ENCODE peak calls at places on chromosomes 3 and 15, in ten cellular contexts. H is bronchial epithelial cell; C is heart right ventricle; A is astrocyte of the cerebellum; Y is H7; W is kidney epithelial cell; X is CD8-positive, alpha-beta T cell; K is tibial artery; P is fibroblast of mammary gland; F is pancreas. E is an unnamed sample.

GRCh38 chr3:119912220-119912619 is 130.3 kb downstream of the NR1I2 start:
- DNase-seq in W (no peak), X (no peak), A (no peak), F (no peak), Y (no peak), C (no peak), K (no peak), H (peak; percentile 50), P (peak; percentile 24), E (peak; percentile 36)

GRCh38 chr3:23446301-23446700 is 243.2 kb downstream of the UBE2E2 start:
- DNase-seq in C (no peak), K (no peak), W (no peak), P (no peak), X (no peak), A (no peak), Y (no peak), H (no peak), F (no peak), E (no peak)

GRCh38 chr3:119304201-119304713 is 10.1 kb downstream of the ARHGAP31 start:
- DNase-seq in X (no peak), W (no peak), Y (no peak), A (peak; percentile 54), K (no peak), C (no peak), P (peak; percentile 56), H (no peak), F (no peak), E (no peak)

GRCh38 chr3:172078244-172078643 is 38.9 kb downstream of the FNDC3B start:
- DNase-seq in F (no peak), Y (no peak), A (no peak), K (no peak), C (no peak), W (no peak), H (no peak), X (no peak), P (no peak), E (no peak)

GRCh38 chr3:140809326-140809725 is 131.5 kb downstream of the TRIM42 start:
- DNase-seq in F (no peak), W (no peak), Y (no peak), P (no peak), A (no peak), C (no peak), K (no peak), H (no peak), X (no peak), E (no peak)

GRCh38 chr15:33293619-33294309 is 17.0 kb upstream of the RYR3 start:
- DNase-seq in W (no peak), H (peak; percentile 37), A (no peak), P (peak; percentile 12), Y (no peak), F (no peak), K (no peak), C (no peak), X (no peak), E (no peak)

GRCh38 chr15:93866441-93866840 is 364.9 kb upstream of the MCTP2 start:
- DNase-seq in W (no peak), F (no peak), X (no peak), P (no peak), C (no peak), Y (no peak), H (no peak), K (no peak), A (no peak), E (no peak)

GRCh38 chr3:17850448-17850847 is 108.0 kb upstream of the TBC1D5 start:
- DNase-seq in Y (no peak), P (peak; percentile 45), K (no peak), W (no peak), C (no peak), F (no peak), H (peak; percentile 13), A (no peak), X (no peak), E (no peak)

GRCh38 chr3:8868996-8869395 is 94.3 kb downstream of the RAD18 start:
- DNase-seq in A (no peak), K (no peak), F (no peak), Y (no peak), P (no peak), X (no peak), C (no peak), W (no peak), H (no peak), E (no peak)

DNA sequence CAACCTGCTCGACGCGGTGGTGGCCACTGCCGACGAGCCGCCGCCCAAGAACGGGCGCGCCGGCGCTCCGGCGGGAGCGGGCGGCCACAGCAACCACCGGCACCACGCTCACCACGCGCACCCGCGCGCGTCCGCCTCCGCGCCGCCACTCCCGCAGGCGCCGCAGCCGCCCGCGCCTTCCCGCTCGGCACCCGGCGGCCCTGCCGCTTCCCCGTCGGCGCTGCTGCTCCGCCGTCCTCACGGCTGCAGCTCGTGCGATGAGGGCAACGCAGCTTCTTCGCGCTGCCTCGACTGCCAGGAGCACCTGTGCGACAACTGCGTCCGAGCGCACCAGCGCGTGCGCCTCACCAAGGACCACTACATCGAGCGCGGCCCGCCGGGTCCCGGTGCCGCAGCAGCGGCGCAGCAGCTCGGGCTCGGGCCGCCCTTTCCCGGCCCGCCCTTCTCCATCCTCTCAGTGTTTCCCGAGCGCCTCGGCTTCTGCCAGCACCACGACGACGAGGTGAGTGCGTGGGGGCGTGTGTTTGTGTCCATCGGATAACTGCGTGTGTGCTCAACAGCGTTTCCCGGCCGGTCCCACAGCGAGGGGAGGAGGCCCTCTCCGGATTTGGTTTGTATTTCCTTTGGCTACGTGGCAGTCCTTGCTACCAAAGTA is 761 bp downstream of the TRIM71 start:
- DNase-seq in A (no peak), Y (no peak), P (no peak), H (no peak), C (no peak), K (no peak), X (no peak), W (no peak), F (no peak), E (no peak)
- H3K4me3 ChIP-seq in A (no peak overlapping the region), Y (peak overlapping the region; percentile 99), P (no peak overlapping the region), H (no peak overlapping the region), C (peak overlapping the region; percentile 7), K (peak overlapping the region; percentile 49), X (no peak overlapping the region), W (peak overlapping the region; percentile 58), F (peak overlapping the region; percentile 45), E (no peak overlapping the region)

GRCh38 chr3:28678083-28678482 is 329.5 kb upstream of the AZI2 start:
- DNase-seq in W (no peak), H (no peak), Y (no peak), C (no peak), X (no peak), K (no peak), F (no peak), A (no peak), P (no peak), E (no peak)

GRCh38 chr3:28680050-28680449 is 331.4 kb upstream of the AZI2 start:
- DNase-seq in C (no peak), W (no peak), A (no peak), X (no peak), H (no peak), K (no peak), P (no peak), F (no peak), Y (no peak), E (no peak)

GRCh38 chr3:28673438-28673837 is 324.8 kb upstream of the AZI2 start:
- DNase-seq in W (no peak), X (no peak), F (no peak), P (no peak), A (no peak), H (no peak), Y (no peak), C (no peak), K (no peak), E (no peak)

GRCh38 chr3:28674212-28674611 is 325.6 kb upstream of the AZI2 start:
- DNase-seq in K (no peak), P (no peak), C (no peak), W (no peak), A (no peak), X (no peak), H (no peak), F (no peak), Y (no peak), E (no peak)

DNA sequence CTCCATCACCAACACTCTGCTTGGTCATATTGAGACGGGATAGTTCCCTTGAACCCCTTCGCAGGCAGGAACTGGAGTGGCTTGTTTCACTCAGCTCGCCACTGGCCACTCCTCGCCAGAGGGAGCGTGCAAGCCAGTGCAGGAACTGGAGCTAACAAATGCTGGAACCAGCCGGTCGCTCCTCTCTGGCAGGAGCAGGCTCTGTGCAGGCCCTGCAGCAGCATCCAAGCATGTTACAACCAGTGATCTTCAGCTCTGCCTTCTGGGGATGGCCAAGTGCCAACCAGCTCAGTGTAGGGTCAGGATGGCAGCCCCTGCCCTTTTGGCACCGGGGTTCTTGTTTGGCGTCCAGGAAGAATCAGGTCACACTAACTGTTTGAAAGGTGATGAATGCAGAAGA is 329.0 kb upstream of the AZI2 start:
- DNase-seq in F (no peak), A (no peak), P (no peak), Y (no peak), C (no peak), H (no peak), W (no peak), X (no peak), K (peak; percentile 21), E (no peak)
- H3K4me3 ChIP-seq in F (no peak overlapping the region), A (no peak overlapping the region), P (no peak overlapping the region), Y (no peak overlapping the region), C (no peak overlapping the region), H (no peak overlapping the region), W (no peak overlapping the region), X (no peak overlapping the region), K (no peak overlapping the region), E (no peak overlapping the region)

GRCh38 chr3:42801784-42802183 is 2.5 kb downstream of the HIGD1A start:
- DNase-seq in Y (no peak), P (no peak), F (no peak), C (no peak), W (no peak), K (no peak), A (no peak), X (no peak), H (no peak), E (no peak)
- H3K4me3 ChIP-seq in Y (no peak overlapping the region), P (no peak overlapping the region), F (no peak overlapping the region), C (no peak overlapping the region), W (no peak overlapping the region), K (no peak overlapping the region), A (no peak overlapping the region), X (no peak overlapping the region), H (no peak overlapping the region), E (no peak overlapping the region)

DNA sequence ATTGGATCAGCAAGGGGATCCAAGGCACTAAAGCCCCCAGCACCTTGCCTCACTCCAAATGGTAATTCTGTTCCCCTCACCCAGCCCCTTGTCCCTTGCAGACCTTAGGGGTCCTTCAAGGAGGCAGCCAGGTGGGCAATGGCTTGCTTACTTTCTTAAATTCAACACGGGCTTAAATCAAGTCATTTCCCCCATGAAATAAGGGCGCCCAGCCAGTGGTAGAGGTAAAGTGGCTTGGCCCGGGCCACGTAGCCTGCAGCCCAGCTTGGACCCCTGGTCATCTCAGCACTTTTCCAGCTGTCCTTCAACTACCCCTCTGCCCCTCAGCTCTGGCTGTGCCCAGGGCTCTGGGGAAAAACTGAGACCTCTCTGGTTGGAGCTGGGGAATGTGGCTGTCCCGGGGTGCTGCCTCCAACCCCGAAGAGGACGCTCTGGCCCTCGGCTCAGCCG is 1.2 kb downstream of the PSTPIP1 start:
- DNase-seq in F (no peak), X (no peak), Y (no peak), A (no peak), P (no peak), H (no peak), W (no peak), C (no peak), K (no peak), E (no peak)
- H3K4me3 ChIP-seq in F (peak overlapping the region; percentile 26), X (peak overlapping the region; percentile 87), Y (no peak overlapping the region), A (no peak overlapping the region), P (no peak overlapping the region), H (no peak overlapping the region), W (no peak overlapping the region), C (peak overlapping the region; percentile 30), K (peak overlapping the region; percentile 34), E (no peak overlapping the region)

E was measured in Jurkat, Clone E6-1.